ENCODE peak calls at places on chromosomes 4 and X, in four cellular contexts. N is body of pancreas, J is PC-3, G is stomach. F is an unnamed sample.

GRCh38 chr4:89099034-89099433 is 12.3 kb upstream of the TIGD2 start:
- DNase-seq in G (no peak), J (no peak), N (no peak), F (no peak)

GRCh38 chr4:71184195-71184781 is 154.5 kb upstream of the SLC4A4 start:
- DNase-seq in N (peak; percentile 48), J (peak; percentile 80), G (peak; percentile 65), F (peak; percentile 86)

GRCh38 chr4:150974750-150975149 is 40.3 kb downstream of the LRBA start:
- DNase-seq in N (no peak), J (no peak), G (no peak), F (no peak)

GRCh38 chrX:150329888-150330287 is 33.2 kb upstream of the MAMLD1 start:
- DNase-seq in G (no peak), J (no peak), N (no peak), F (no peak)

GRCh38 chr4:53923921-53924320 is 140.5 kb downstream of the CHIC2 start:
- DNase-seq in N (no peak), G (no peak), J (peak; percentile 65), F (no peak)

GRCh38 chr4:149999485-150000074 is 78.7 kb upstream of the DCLK2 start:
- DNase-seq in J (peak; percentile 60), N (peak; percentile 21), G (no peak), F (peak; percentile 17)

GRCh38 chrX:109822861-109823260 is 89.8 kb upstream of the ACSL4 start:
- DNase-seq in G (no peak), N (no peak), J (peak; percentile 36), F (no peak)

GRCh38 chr4:80069837-80070788 is 2.9 kb downstream of the ANTXR2 start:
- DNase-seq in N (no peak), J (peak; percentile 17), G (no peak), F (no peak)

GRCh38 chrX:11953615-11954014 is 184.7 kb upstream of the FRMPD4 start:
- DNase-seq in J (peak; percentile 90), N (no peak), G (no peak), F (no peak)

GRCh38 chr4:26039950-26040349 is 125.9 kb downstream of the SMIM20 start:
- DNase-seq in J (no peak), G (no peak), N (no peak), F (peak; percentile 19)

GRCh38 chr4:41060352-41061318 is 153.7 kb downstream of the APBB2 start:
- DNase-seq in J (no peak), G (no peak), N (no peak), F (no peak)

GRCh38 chr4:38857354-38858096 is 908 bp upstream of the TLR6 start:
- DNase-seq in N (no peak), J (peak; percentile 84), G (no peak), F (no peak)

GRCh38 chr4:141899541-141899940 is 263.2 kb downstream of the IL15 start:
- DNase-seq in J (peak; percentile 26), G (no peak), N (no peak), F (no peak)

GRCh38 chr4:185165605-185166063 is 22.6 kb downstream of the SLC25A4 start:
- DNase-seq in J (no peak), G (no peak), N (no peak), F (no peak)

GRCh38 chr4:142452132-142452855 is 393.8 kb downstream of the INPP4B start:
- DNase-seq in J (peak; percentile 44), N (no peak), G (no peak), F (no peak)

GRCh38 chr4:89563431-89563830 is 255.8 kb upstream of the GPRIN3 start:
- DNase-seq in J (no peak), G (no peak), N (no peak), F (no peak)

GRCh38 chr4:122722256-122722655 is 10.2 kb upstream of the BBS12 start:
- DNase-seq in N (no peak), J (no peak), G (no peak), F (no peak)

GRCh38 chr4:85659626-85660213 is 184.8 kb downstream of the ARHGAP24 start:
- DNase-seq in J (no peak), G (no peak), N (no peak), F (no peak)

GRCh38 chrX:83509246-83509801 is 1.2 kb downstream of the POU3F4 start:
- DNase-seq in G (no peak), J (no peak), N (no peak), F (no peak)

GRCh38 chr4:89064848-89065247 is 7.9 kb upstream of the FAM13A start:
- DNase-seq in J (no peak), N (no peak), G (no peak), F (no peak)

DNA sequence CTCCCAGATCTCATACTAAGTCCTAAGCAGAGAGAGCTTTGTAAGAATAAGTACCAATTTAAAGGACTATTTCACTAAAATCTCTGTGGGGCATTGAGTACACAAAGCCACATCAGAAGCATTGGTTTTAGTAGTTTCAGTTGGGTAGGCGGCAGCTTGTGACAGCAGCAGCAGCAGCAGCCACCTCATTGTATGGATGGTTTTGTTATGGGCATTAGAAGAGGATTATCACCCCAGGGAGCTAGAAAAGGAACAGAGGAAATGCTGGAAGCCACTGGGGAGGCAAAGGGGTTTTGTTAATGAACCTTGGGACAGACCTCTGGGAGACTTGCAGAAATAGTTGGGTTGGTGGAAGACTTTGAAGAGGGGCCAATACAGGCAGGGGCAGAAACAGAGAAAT is 93.9 kb upstream of the FRMPD3 start:
- DNase-seq in J (no peak), G (no peak), N (no peak), F (no peak)
- H3K27me3 ChIP-seq in J (peaks cover 23% of the 10 kb centered on the region), G (no peaks in the 10 kb centered on the region), N (no peaks in the 10 kb centered on the region), F (no peaks in the 10 kb centered on the region)

DNA sequence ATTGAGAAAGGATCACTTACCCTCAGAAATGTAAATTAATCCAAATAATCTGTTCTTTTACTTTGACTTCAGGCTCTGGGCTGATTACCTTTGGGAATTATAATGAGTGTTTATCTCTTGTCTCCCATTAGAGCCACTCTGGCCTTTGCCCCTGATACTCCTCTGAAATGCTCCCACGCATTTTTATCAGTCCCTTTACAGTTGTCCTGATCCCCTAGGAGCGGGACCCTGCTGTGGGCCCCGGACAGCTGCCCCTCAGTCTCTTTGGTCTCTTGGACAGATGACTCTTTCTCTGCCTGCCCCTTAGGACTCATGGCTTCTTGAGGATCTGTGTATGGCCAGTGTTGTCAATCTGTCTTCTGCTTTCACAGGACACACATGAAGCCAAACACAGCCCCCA is 1.0 kb upstream of the TRIM75 start:
- DNase-seq in G (no peak), N (no peak), J (no peak), F (no peak)
- H3K4me3 ChIP-seq in G (no peak overlapping the region), N (no peak overlapping the region), J (no peak overlapping the region), F (no peak overlapping the region)

GRCh38 chrX:135388841-135389240 is 32.9 kb upstream of the SMIM10L2A start:
- DNase-seq in N (no peak), J (no peak), G (no peak), F (no peak)
- TF ChIP-seq CTCF in N (no peak), J (no peak), G (no peak), F (no peak)

DNA sequence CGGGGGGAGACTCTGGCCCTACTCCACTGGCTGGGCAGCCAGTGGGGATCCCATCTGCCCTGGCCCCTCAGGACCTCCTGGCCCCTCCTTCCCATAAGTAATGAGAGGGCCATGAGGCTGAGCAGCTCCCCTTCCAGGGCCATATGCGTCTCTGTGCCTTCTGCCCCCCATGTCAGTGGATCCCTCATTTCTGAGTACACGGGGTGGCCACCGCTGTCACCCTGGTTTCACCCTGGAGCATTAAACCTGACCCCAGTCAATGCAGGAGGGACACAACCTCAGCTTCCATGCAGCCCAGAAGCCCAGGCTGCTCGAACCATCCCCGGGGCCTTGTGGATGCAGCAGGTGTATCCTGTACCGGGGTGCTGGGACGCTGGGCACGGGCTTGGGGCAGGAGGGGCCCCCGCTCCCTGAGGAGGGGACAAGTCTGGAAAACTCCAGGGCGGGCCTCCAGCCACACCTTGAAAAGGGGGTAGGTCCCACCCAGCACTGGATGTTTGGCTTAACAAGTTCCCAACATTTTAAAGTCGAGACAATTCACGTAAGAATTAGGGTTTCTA is 24.2 kb downstream of the ATP5ME start:
- DNase-seq in J (no peak), N (no peak), G (no peak), F (no peak)
- H3K27me3 ChIP-seq in J (no peaks in the 10 kb centered on the region), N (no peaks in the 10 kb centered on the region), G (no peaks in the 10 kb centered on the region), F (peaks cover 5% of the 10 kb centered on the region)

DNA sequence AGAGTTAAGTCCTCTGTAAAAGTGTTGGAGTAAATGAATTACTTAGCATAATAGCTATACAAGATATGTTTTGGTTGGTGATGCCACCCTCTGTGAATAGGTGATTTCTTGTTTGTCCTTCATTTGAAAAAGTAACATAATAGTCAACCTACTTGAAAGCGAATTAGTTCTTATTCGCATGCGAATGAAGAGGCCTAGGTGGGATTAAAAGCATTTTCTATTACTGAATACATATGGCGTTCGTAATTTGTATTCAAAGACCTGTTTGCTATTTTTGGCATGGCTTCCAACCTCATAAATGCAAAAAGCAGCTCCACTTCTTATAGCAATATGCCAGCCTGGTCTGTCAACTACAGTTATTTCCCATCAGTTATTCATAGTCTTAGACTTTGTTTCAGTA is 261.2 kb downstream of the TENM3 start:
- DNase-seq in N (no peak), G (no peak), J (no peak), F (no peak)
- H3K4me3 ChIP-seq in N (no peak overlapping the region), G (no peak overlapping the region), J (no peak overlapping the region), F (no peak overlapping the region)

GRCh38 chr4:181259081-181259480 is 984.1 kb upstream of the TENM3 start:
- DNase-seq in N (no peak), G (no peak), J (no peak), F (no peak)

GRCh38 chr4:181258569-181258968 is 984.6 kb upstream of the TENM3 start:
- DNase-seq in N (no peak), J (no peak), G (no peak), F (no peak)

GRCh38 chr4:181264908-181265307 is 978.3 kb upstream of the TENM3 start:
- DNase-seq in J (no peak), G (no peak), N (no peak), F (no peak)

GRCh38 chr4:181261279-181261678 is 981.9 kb upstream of the TENM3 start:
- DNase-seq in J (no peak), G (no peak), N (no peak), F (no peak)
- TF ChIP-seq CTCF in J (no peak), G (no peak), N (no peak), F (no peak)